ENCODE peak calls at places on chromosome 7, in nine cellular contexts. U is A673, Y is HFF-Myc, E is sigmoid colon, B is epithelial cell of proximal tubule, Q is A549, G is ovary, R is choroid plexus epithelial cell, Z is tibial artery. O is an unnamed sample.

GRCh38 chr7:106914018-106914607 is 49.0 kb downstream of the PIK3CG start:
- DNase-seq in U (no peak), Y (no peak), E (no peak), B (no peak), Q (no peak), G (no peak), R (no peak), Z (no peak), O (no peak)

GRCh38 chr7:103630318-103630717 is 184.3 kb upstream of the SLC26A5 start:
- DNase-seq in U (no peak), Y (no peak), E (no peak), B (no peak), Q (no peak), G (no peak), R (no peak), Z (no peak), O (no peak)

GRCh38 chr7:2687338-2687869 is 598 bp upstream of the AMZ1 start:
- DNase-seq in U (no peak), Y (no peak), E (no peak), B (no peak), Q (no peak), G (no peak), R (no peak), Z (no peak), O (no peak)

GRCh38 chr7:91183408-91183807 is 80.8 kb upstream of the FZD1 start:
- DNase-seq in U (no peak), Y (no peak), E (no peak), B (no peak), Q (no peak), G (no peak), R (no peak), Z (no peak), O (no peak)

GRCh38 chr7:147013820-147014219 is 897.2 kb downstream of the CNTNAP2 start:
- DNase-seq in U (peak; percentile 69), Y (no peak), E (no peak), B (no peak), Q (no peak), G (no peak), R (peak; percentile 75), Z (no peak), O (no peak)

GRCh38 chr7:371779-372545 is 82.0 kb downstream of the FOXL3 start:
- DNase-seq in U (peak; percentile 31), Y (no peak), E (peak; percentile 57), B (no peak), Q (no peak), G (peak; percentile 10), R (no peak), Z (peak; percentile 62), O (peak; percentile 57)

GRCh38 chr7:29270579-29270978 is 76.0 kb downstream of the CHN2 start:
- DNase-seq in U (no peak), Y (no peak), E (no peak), B (no peak), Q (no peak), G (no peak), R (no peak), Z (no peak), O (no peak)

GRCh38 chr7:70016044-70016770 is 417.9 kb downstream of the AUTS2 start:
- DNase-seq in U (no peak), Y (no peak), E (no peak), B (no peak), Q (peak; percentile 3), G (no peak), R (peak; percentile 73), Z (no peak), O (no peak)

GRCh38 chr7:96327429-96327828 is 5.5 kb upstream of the SLC25A13 start:
- DNase-seq in U (no peak), Y (no peak), E (no peak), B (no peak), Q (no peak), G (no peak), R (no peak), Z (no peak), O (no peak)

GRCh38 chr7:101507791-101508252 is 121.3 kb downstream of the MYL10 start:
- DNase-seq in U (peak; percentile 86), Y (no peak), E (no peak), B (no peak), Q (peak; percentile 70), G (no peak), R (peak; percentile 37), Z (no peak), O (no peak)

GRCh38 chr7:30238721-30239441 is 45.5 kb upstream of the ZNRF2 start:
- DNase-seq in U (peak; percentile 65), Y (no peak), E (peak; percentile 70), B (no peak), Q (no peak), G (no peak), R (peak; percentile 54), Z (no peak), O (peak; percentile 80)

GRCh38 chr7:80249619-80250305 is 115.1 kb downstream of the GNAI1 start:
- DNase-seq in U (no peak), Y (no peak), E (no peak), B (no peak), Q (no peak), G (no peak), R (peak; percentile 35), Z (no peak), O (no peak)

GRCh38 chr7:38824948-38825347 is 84.0 kb downstream of the VPS41 start:
- DNase-seq in U (no peak), Y (no peak), E (no peak), B (no peak), Q (no peak), G (no peak), R (no peak), Z (no peak), O (no peak)

GRCh38 chr7:148142660-148143248 is 447.8 kb upstream of the C7orf33 start:
- DNase-seq in U (peak; percentile 72), Y (no peak), E (no peak), B (no peak), Q (no peak), G (no peak), R (peak; percentile 66), Z (no peak), O (no peak)

GRCh38 chr7:35749548-35749947 is 51.3 kb upstream of the SEPTIN7 start:
- DNase-seq in U (no peak), Y (no peak), E (peak; percentile 78), B (no peak), Q (no peak), G (peak; percentile 72), R (peak; percentile 23), Z (no peak), O (no peak)

GRCh38 chr7:91554893-91555292 is 290.7 kb downstream of the FZD1 start:
- DNase-seq in U (no peak), Y (no peak), E (no peak), B (no peak), Q (no peak), G (no peak), R (no peak), Z (no peak), O (no peak)

DNA sequence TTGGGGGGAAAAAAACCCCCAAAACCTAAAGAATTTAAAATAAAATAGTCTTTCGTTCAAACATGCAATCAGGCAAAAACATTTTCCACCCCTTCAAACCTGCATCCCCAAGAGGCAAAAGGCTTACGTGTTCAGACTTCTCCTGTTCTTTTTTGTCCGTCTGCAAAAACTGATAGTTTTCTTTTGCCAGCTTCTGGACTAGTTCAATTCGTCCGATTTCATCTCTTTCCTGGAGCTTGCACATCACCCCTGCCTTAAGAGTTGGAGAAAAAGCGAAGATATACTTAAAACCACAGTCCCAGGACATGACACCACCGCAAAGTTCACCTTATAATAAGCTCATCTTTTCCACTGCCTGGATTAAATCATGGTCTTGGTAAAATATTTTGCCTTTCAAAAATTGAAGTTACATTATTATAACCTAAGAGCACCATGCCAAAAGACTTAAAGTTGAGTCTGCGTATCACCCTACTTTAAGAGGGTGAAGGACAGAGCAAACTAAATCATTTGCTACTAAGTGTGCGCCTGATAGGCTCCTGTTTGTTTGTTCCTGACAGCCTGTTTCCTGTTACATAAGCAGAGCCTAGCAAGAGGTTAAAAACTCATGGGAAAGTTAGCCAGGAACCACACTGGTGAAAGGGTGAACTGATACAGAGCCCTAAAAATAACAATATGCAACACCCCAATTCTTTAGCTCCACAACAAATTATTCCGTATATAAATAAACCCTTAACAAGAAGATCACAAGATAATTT is 137.0 kb downstream of the RAPGEF5 start:
- DNase-seq in U (no peak), Y (no peak), E (no peak), B (no peak), Q (no peak), G (no peak), R (peak; percentile 73), Z (no peak), O (no peak)
- H3K4me3 ChIP-seq in U (no peak overlapping the region), Y (no peak overlapping the region), E (peak overlapping the region; percentile 28), B (no peak overlapping the region), Q (no peak overlapping the region), G (peak overlapping the region; percentile 14), R (peak overlapping the region; percentile 24), Z (peak overlapping the region; percentile 46), O (no peak overlapping the region)

GRCh38 chr7:54882121-54882520 is 123.1 kb upstream of the SEC61G start:
- DNase-seq in U (no peak), Y (no peak), E (no peak), B (no peak), Q (no peak), G (no peak), R (no peak), Z (no peak), O (no peak)
- TF ChIP-seq CTCF in U (no peak), Y (no peak), E (no peak), B (no peak), Q (no peak), G (no peak), R (no peak), Z (no peak), O (no peak)

DNA sequence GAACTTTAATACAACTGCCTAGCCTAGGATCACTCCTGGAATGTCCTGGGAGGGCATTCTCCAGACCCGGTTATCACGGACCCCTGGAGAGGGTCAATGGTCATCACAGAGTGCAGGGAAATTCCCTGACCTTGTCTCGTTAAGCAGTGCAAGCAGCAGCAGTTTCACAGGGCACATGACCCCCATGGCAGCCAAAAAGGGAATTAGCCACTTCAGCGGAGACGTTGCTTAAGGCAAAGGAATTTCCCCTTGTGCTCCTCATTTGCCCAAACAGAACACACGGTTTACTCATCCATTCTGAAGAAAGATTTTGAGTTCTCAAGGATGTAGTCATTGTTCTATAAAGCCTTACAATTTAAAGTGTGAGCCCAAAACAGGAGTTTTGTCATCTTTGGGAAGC is 260.3 kb downstream of the SNX13 start:
- DNase-seq in U (no peak), Y (no peak), E (peak; percentile 78), B (peak; percentile 83), Q (peak; percentile 15), G (no peak), R (peak; percentile 94), Z (peak; percentile 81), O (no peak)
- H3K4me3 ChIP-seq in U (no peak overlapping the region), Y (no peak overlapping the region), E (no peak overlapping the region), B (no peak overlapping the region), Q (no peak overlapping the region), G (no peak overlapping the region), R (no peak overlapping the region), Z (no peak overlapping the region), O (no peak overlapping the region)

DNA sequence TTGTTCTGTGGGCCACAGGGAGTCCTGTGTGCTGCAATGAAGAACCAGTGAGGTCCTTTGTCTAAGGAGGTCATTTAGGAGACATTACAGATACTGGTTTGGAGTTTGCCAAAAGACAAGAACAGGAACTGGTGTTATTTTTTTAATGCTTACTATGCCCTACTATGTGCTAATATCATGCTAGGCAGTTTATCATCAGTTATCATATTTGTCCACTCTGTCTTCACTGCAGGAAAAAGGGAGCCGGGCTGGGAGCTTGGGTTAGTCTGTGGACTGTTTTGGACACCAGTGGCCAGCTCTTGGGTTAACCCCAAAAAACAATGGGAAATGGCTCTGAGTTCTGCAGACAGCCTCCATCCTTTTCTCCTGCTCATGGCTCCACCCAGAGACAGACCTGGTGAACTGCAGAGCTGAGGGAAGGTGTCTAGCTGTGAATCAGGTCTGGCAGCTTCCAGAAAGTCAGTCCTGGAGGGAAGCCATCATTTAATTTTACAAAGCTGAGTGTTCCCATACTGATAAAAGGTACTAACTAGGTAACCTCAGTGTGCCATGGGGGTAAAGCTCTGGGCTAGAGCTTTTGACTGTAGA is 101.2 kb upstream of the ZNF746 start:
- DNase-seq in U (peak; percentile 36), Y (no peak), E (no peak), B (no peak), Q (peak; percentile 35), G (no peak), R (peak; percentile 70), Z (no peak), O (no peak)
- TF ChIP-seq CTCF in U (peak; percentile 51), Y (peak; percentile 49), E (no peak), B (peak; percentile 63), Q (peak; percentile 15), G (no peak), R (peak; percentile 79), Z (no peak), O (peak; percentile 17)